ENCODE peak calls at places on chromosome 2, in seven cellular contexts. One of them, this sample, is unnamed.

GRCh38 chr2:177799531-177799930 is 273.0 kb downstream of the PDE11A start:
- ATAC-seq in T-helper 17 cell: peak
- ATAC-seq in PC-3: peak
- ATAC-seq in activated CD4-positive, alpha-beta T cell treated with anti-CD3 and anti-CD28 coated beads for 36 hours: no peak
- ATAC-seq in left cardiac atrium: no peak
- ATAC-seq in SK-N-SH treated with all-trans-retinoic acid at 6 μM for 48 hours: peak
- ATAC-seq in activated T-cell treated with anti-CD3 and anti-CD28 coated beads, Interleukin-2, amount 50 U/mL, for 4 hours: no peak
- ATAC-seq in this sample: no peak

GRCh38 chr2:23411752-23412431 is 26.9 kb downstream of the KLHL29 start:
- ATAC-seq in T-helper 17 cell: no peak
- ATAC-seq in PC-3: peak
- ATAC-seq in activated CD4-positive, alpha-beta T cell treated with anti-CD3 and anti-CD28 coated beads for 36 hours: no peak
- ATAC-seq in left cardiac atrium: peak
- ATAC-seq in SK-N-SH treated with all-trans-retinoic acid at 6 μM for 48 hours: peak
- ATAC-seq in activated T-cell treated with anti-CD3 and anti-CD28 coated beads, Interleukin-2, amount 50 U/mL, for 4 hours: no peak
- ATAC-seq in this sample: no peak

GRCh38 chr2:105760639-105761337 is 16.1 kb downstream of the NCK2 start:
- ATAC-seq in T-helper 17 cell: no peak
- ATAC-seq in PC-3: no peak
- ATAC-seq in activated CD4-positive, alpha-beta T cell treated with anti-CD3 and anti-CD28 coated beads for 36 hours: peak
- ATAC-seq in left cardiac atrium: no peak
- ATAC-seq in SK-N-SH treated with all-trans-retinoic acid at 6 μM for 48 hours: no peak
- ATAC-seq in activated T-cell treated with anti-CD3 and anti-CD28 coated beads, Interleukin-2, amount 50 U/mL, for 4 hours: peak
- ATAC-seq in this sample: no peak

GRCh38 chr2:73268831-73269685 is 15.2 kb downstream of the FBXO41 start:
- ATAC-seq in T-helper 17 cell: peak
- ATAC-seq in PC-3: peak
- ATAC-seq in activated CD4-positive, alpha-beta T cell treated with anti-CD3 and anti-CD28 coated beads for 36 hours: peak
- ATAC-seq in left cardiac atrium: peak
- ATAC-seq in SK-N-SH treated with all-trans-retinoic acid at 6 μM for 48 hours: no peak
- ATAC-seq in activated T-cell treated with anti-CD3 and anti-CD28 coated beads, Interleukin-2, amount 50 U/mL, for 4 hours: peak
- ATAC-seq in this sample: peak

GRCh38 chr2:32182667-32183066 is 17.0 kb downstream of the SLC30A6 start:
- ATAC-seq in T-helper 17 cell: no peak
- ATAC-seq in PC-3: no peak
- ATAC-seq in activated CD4-positive, alpha-beta T cell treated with anti-CD3 and anti-CD28 coated beads for 36 hours: no peak
- ATAC-seq in left cardiac atrium: no peak
- ATAC-seq in SK-N-SH treated with all-trans-retinoic acid at 6 μM for 48 hours: no peak
- ATAC-seq in activated T-cell treated with anti-CD3 and anti-CD28 coated beads, Interleukin-2, amount 50 U/mL, for 4 hours: no peak
- ATAC-seq in this sample: no peak

GRCh38 chr2:217851191-217852020 is 151.4 kb downstream of the TNS1 start:
- ATAC-seq in T-helper 17 cell: no peak
- ATAC-seq in PC-3: no peak
- ATAC-seq in activated CD4-positive, alpha-beta T cell treated with anti-CD3 and anti-CD28 coated beads for 36 hours: no peak
- ATAC-seq in left cardiac atrium: peak
- ATAC-seq in SK-N-SH treated with all-trans-retinoic acid at 6 μM for 48 hours: peak
- ATAC-seq in activated T-cell treated with anti-CD3 and anti-CD28 coated beads, Interleukin-2, amount 50 U/mL, for 4 hours: no peak
- ATAC-seq in this sample: no peak

GRCh38 chr2:203105996-203106395 is 91.3 kb downstream of the NBEAL1 start:
- ATAC-seq in T-helper 17 cell: no peak
- ATAC-seq in PC-3: no peak
- ATAC-seq in activated CD4-positive, alpha-beta T cell treated with anti-CD3 and anti-CD28 coated beads for 36 hours: no peak
- ATAC-seq in left cardiac atrium: peak
- ATAC-seq in SK-N-SH treated with all-trans-retinoic acid at 6 μM for 48 hours: no peak
- ATAC-seq in activated T-cell treated with anti-CD3 and anti-CD28 coated beads, Interleukin-2, amount 50 U/mL, for 4 hours: no peak
- ATAC-seq in this sample: no peak

GRCh38 chr2:222733846-222734689 is 62.6 kb downstream of the MOGAT1 start:
- ATAC-seq in T-helper 17 cell: no peak
- ATAC-seq in PC-3: no peak
- ATAC-seq in activated CD4-positive, alpha-beta T cell treated with anti-CD3 and anti-CD28 coated beads for 36 hours: no peak
- ATAC-seq in left cardiac atrium: peak
- ATAC-seq in SK-N-SH treated with all-trans-retinoic acid at 6 μM for 48 hours: no peak
- ATAC-seq in activated T-cell treated with anti-CD3 and anti-CD28 coated beads, Interleukin-2, amount 50 U/mL, for 4 hours: no peak
- ATAC-seq in this sample: no peak

GRCh38 chr2:180960982-180961381 is 19.4 kb upstream of the UBE2E3 start:
- ATAC-seq in T-helper 17 cell: no peak
- ATAC-seq in PC-3: no peak
- ATAC-seq in activated CD4-positive, alpha-beta T cell treated with anti-CD3 and anti-CD28 coated beads for 36 hours: no peak
- ATAC-seq in left cardiac atrium: no peak
- ATAC-seq in SK-N-SH treated with all-trans-retinoic acid at 6 μM for 48 hours: no peak
- ATAC-seq in activated T-cell treated with anti-CD3 and anti-CD28 coated beads, Interleukin-2, amount 50 U/mL, for 4 hours: no peak
- ATAC-seq in this sample: no peak

GRCh38 chr2:212640428-212640827 is 101.8 kb upstream of the ERBB4 start:
- ATAC-seq in T-helper 17 cell: no peak
- ATAC-seq in PC-3: no peak
- ATAC-seq in activated CD4-positive, alpha-beta T cell treated with anti-CD3 and anti-CD28 coated beads for 36 hours: no peak
- ATAC-seq in left cardiac atrium: no peak
- ATAC-seq in SK-N-SH treated with all-trans-retinoic acid at 6 μM for 48 hours: no peak
- ATAC-seq in activated T-cell treated with anti-CD3 and anti-CD28 coated beads, Interleukin-2, amount 50 U/mL, for 4 hours: no peak
- ATAC-seq in this sample: no peak

GRCh38 chr2:39689876-39690275 is 24.2 kb downstream of the TMEM178A start:
- ATAC-seq in T-helper 17 cell: no peak
- ATAC-seq in PC-3: peak
- ATAC-seq in activated CD4-positive, alpha-beta T cell treated with anti-CD3 and anti-CD28 coated beads for 36 hours: no peak
- ATAC-seq in left cardiac atrium: no peak
- ATAC-seq in SK-N-SH treated with all-trans-retinoic acid at 6 μM for 48 hours: no peak
- ATAC-seq in activated T-cell treated with anti-CD3 and anti-CD28 coated beads, Interleukin-2, amount 50 U/mL, for 4 hours: no peak
- ATAC-seq in this sample: no peak

GRCh38 chr2:207885010-207885409 is 115.3 kb upstream of the FZD5 start:
- ATAC-seq in T-helper 17 cell: no peak
- ATAC-seq in PC-3: no peak
- ATAC-seq in activated CD4-positive, alpha-beta T cell treated with anti-CD3 and anti-CD28 coated beads for 36 hours: no peak
- ATAC-seq in left cardiac atrium: no peak
- ATAC-seq in SK-N-SH treated with all-trans-retinoic acid at 6 μM for 48 hours: no peak
- ATAC-seq in activated T-cell treated with anti-CD3 and anti-CD28 coated beads, Interleukin-2, amount 50 U/mL, for 4 hours: no peak
- ATAC-seq in this sample: no peak

GRCh38 chr2:76387294-76387693 is 676.6 kb upstream of the GCFC2 start:
- ATAC-seq in T-helper 17 cell: no peak
- ATAC-seq in PC-3: no peak
- ATAC-seq in activated CD4-positive, alpha-beta T cell treated with anti-CD3 and anti-CD28 coated beads for 36 hours: no peak
- ATAC-seq in left cardiac atrium: no peak
- ATAC-seq in SK-N-SH treated with all-trans-retinoic acid at 6 μM for 48 hours: no peak
- ATAC-seq in activated T-cell treated with anti-CD3 and anti-CD28 coated beads, Interleukin-2, amount 50 U/mL, for 4 hours: no peak
- ATAC-seq in this sample: no peak

GRCh38 chr2:73759287-73759764 is 20.6 kb downstream of the DUSP11 start:
- ATAC-seq in T-helper 17 cell: no peak
- ATAC-seq in PC-3: no peak
- ATAC-seq in activated CD4-positive, alpha-beta T cell treated with anti-CD3 and anti-CD28 coated beads for 36 hours: no peak
- ATAC-seq in left cardiac atrium: peak
- ATAC-seq in SK-N-SH treated with all-trans-retinoic acid at 6 μM for 48 hours: peak
- ATAC-seq in activated T-cell treated with anti-CD3 and anti-CD28 coated beads, Interleukin-2, amount 50 U/mL, for 4 hours: no peak
- ATAC-seq in this sample: no peak

GRCh38 chr2:45006041-45006941 is 3.0 kb downstream of the SIX2 start:
- ATAC-seq in T-helper 17 cell: no peak
- ATAC-seq in PC-3: no peak
- ATAC-seq in activated CD4-positive, alpha-beta T cell treated with anti-CD3 and anti-CD28 coated beads for 36 hours: no peak
- ATAC-seq in left cardiac atrium: no peak
- ATAC-seq in SK-N-SH treated with all-trans-retinoic acid at 6 μM for 48 hours: no peak
- ATAC-seq in activated T-cell treated with anti-CD3 and anti-CD28 coated beads, Interleukin-2, amount 50 U/mL, for 4 hours: no peak
- ATAC-seq in this sample: no peak

GRCh38 chr2:166413255-166413654 is 37.5 kb upstream of the SCN9A start:
- ATAC-seq in T-helper 17 cell: no peak
- ATAC-seq in PC-3: no peak
- ATAC-seq in activated CD4-positive, alpha-beta T cell treated with anti-CD3 and anti-CD28 coated beads for 36 hours: no peak
- ATAC-seq in left cardiac atrium: no peak
- ATAC-seq in SK-N-SH treated with all-trans-retinoic acid at 6 μM for 48 hours: no peak
- ATAC-seq in activated T-cell treated with anti-CD3 and anti-CD28 coated beads, Interleukin-2, amount 50 U/mL, for 4 hours: no peak
- ATAC-seq in this sample: no peak

GRCh38 chr2:102258386-102259074 is 52.8 kb upstream of the IL1RL1 start:
- ATAC-seq in T-helper 17 cell: peak
- ATAC-seq in PC-3: peak
- ATAC-seq in activated CD4-positive, alpha-beta T cell treated with anti-CD3 and anti-CD28 coated beads for 36 hours: peak
- ATAC-seq in left cardiac atrium: no peak
- ATAC-seq in SK-N-SH treated with all-trans-retinoic acid at 6 μM for 48 hours: peak
- ATAC-seq in activated T-cell treated with anti-CD3 and anti-CD28 coated beads, Interleukin-2, amount 50 U/mL, for 4 hours: peak
- ATAC-seq in this sample: no peak

GRCh38 chr2:182949572-182950189 is 83.2 kb upstream of the FRZB start:
- ATAC-seq in T-helper 17 cell: no peak
- ATAC-seq in PC-3: peak
- ATAC-seq in activated CD4-positive, alpha-beta T cell treated with anti-CD3 and anti-CD28 coated beads for 36 hours: no peak
- ATAC-seq in left cardiac atrium: peak
- ATAC-seq in SK-N-SH treated with all-trans-retinoic acid at 6 μM for 48 hours: no peak
- ATAC-seq in activated T-cell treated with anti-CD3 and anti-CD28 coated beads, Interleukin-2, amount 50 U/mL, for 4 hours: no peak
- ATAC-seq in this sample: no peak

GRCh38 chr2:152587187-152587947 is 129.9 kb downstream of the PRPF40A start:
- ATAC-seq in T-helper 17 cell: no peak
- ATAC-seq in PC-3: peak
- ATAC-seq in activated CD4-positive, alpha-beta T cell treated with anti-CD3 and anti-CD28 coated beads for 36 hours: peak
- ATAC-seq in left cardiac atrium: no peak
- ATAC-seq in SK-N-SH treated with all-trans-retinoic acid at 6 μM for 48 hours: peak
- ATAC-seq in activated T-cell treated with anti-CD3 and anti-CD28 coated beads, Interleukin-2, amount 50 U/mL, for 4 hours: no peak
- ATAC-seq in this sample: no peak

GRCh38 chr2:168495524-168495923 is 39.5 kb downstream of the CERS6 start:
- ATAC-seq in T-helper 17 cell: no peak
- ATAC-seq in PC-3: no peak
- ATAC-seq in activated CD4-positive, alpha-beta T cell treated with anti-CD3 and anti-CD28 coated beads for 36 hours: peak
- ATAC-seq in left cardiac atrium: no peak
- ATAC-seq in SK-N-SH treated with all-trans-retinoic acid at 6 μM for 48 hours: no peak
- ATAC-seq in activated T-cell treated with anti-CD3 and anti-CD28 coated beads, Interleukin-2, amount 50 U/mL, for 4 hours: peak
- ATAC-seq in this sample: peak

This sample was measured in stimulated activated memory B cell treated with anti-CD40 and anti-IgM and Interleukin-4, amounts not matched to agents 10 μg/mL and 1 μg/mL and 100 μg/mL, for 72 hours.